ENCODE peak calls at places on chromosomes 7 and 10, in ten cellular contexts. M is GM12865, R is T follicular helper cell, S is memory B cell, Q is skeletal muscle cell, K is HFFc6, D is aorta, Y is SW480, T is neuronal stem cell, P is GOT3. X is an unnamed sample.

GRCh38 chr7:99741438-99741795 is 6.4 kb upstream of the CYP3A7 start:
- DNase-seq in M (no peak), R (no peak), S (no peak), Q (no peak), K (no peak), D (no peak), Y (no peak), T (no peak), P (no peak), X (no peak)

GRCh38 chr10:23999445-23999844 is 209.5 kb upstream of the KIAA1217 start:
- DNase-seq in M (no peak), R (no peak), S (no peak), Q (no peak), K (no peak), D (no peak), Y (no peak), T (no peak), P (no peak), X (no peak)

GRCh38 chr10:90321132-90321816 is 536.6 kb downstream of the HTR7 start:
- DNase-seq in M (no peak), R (no peak), S (no peak), Q (no peak), K (peak), D (no peak), Y (no peak), T (no peak), P (no peak), X (no peak)

GRCh38 chr7:4129481-4130122 is 552.5 kb upstream of the FOXK1 start:
- DNase-seq in M (no peak), R (no peak), S (no peak), Q (no peak), K (no peak), D (peak), Y (peak), T (no peak), P (no peak), X (peak)

GRCh38 chr7:115851291-115851690 is 179.3 kb downstream of the TFEC start:
- DNase-seq in M (peak), R (no peak), S (peak), Q (peak), K (peak), D (no peak), Y (peak), T (peak), P (no peak), X (no peak)

GRCh38 chr10:130179640-130180039 is 43.4 kb downstream of the GLRX3 start:
- DNase-seq in M (peak), R (no peak), S (no peak), Q (peak), K (peak), D (no peak), Y (peak), T (peak), P (no peak), X (no peak)

GRCh38 chr7:3710531-3710930 is 409.5 kb downstream of the SDK1 start:
- DNase-seq in M (no peak), R (no peak), S (no peak), Q (no peak), K (no peak), D (no peak), Y (no peak), T (no peak), P (no peak), X (no peak)

GRCh38 chr7:110317699-110318265 is 773.1 kb upstream of the LRRN3 start:
- DNase-seq in M (no peak), R (no peak), S (no peak), Q (no peak), K (peak), D (no peak), Y (peak), T (no peak), P (no peak), X (no peak)

GRCh38 chr10:3395487-3395886 is 222.9 kb upstream of the PITRM1 start:
- DNase-seq in M (peak), R (no peak), S (no peak), Q (no peak), K (no peak), D (no peak), Y (no peak), T (no peak), P (no peak), X (no peak)

GRCh38 chr10:99593312-99593711 is 26.9 kb downstream of the SLC25A28 start:
- DNase-seq in M (no peak), R (no peak), S (no peak), Q (no peak), K (no peak), D (no peak), Y (peak), T (no peak), P (no peak), X (no peak)

GRCh38 chr7:154680894-154681659 is 321.8 kb downstream of the PAXIP1 start:
- DNase-seq in M (no peak), R (no peak), S (no peak), Q (no peak), K (no peak), D (no peak), Y (no peak), T (no peak), P (no peak), X (no peak)

GRCh38 chr7:157565201-157565626 is 228.4 kb downstream of the DNAJB6 start:
- DNase-seq in M (no peak), R (no peak), S (no peak), Q (no peak), K (no peak), D (peak), Y (peak), T (no peak), P (no peak), X (no peak)

GRCh38 chr7:83410989-83411591 is 237.8 kb downstream of the SEMA3E start:
- DNase-seq in M (peak), R (no peak), S (no peak), Q (no peak), K (peak), D (no peak), Y (peak), T (peak), P (no peak), X (no peak)

GRCh38 chr7:40604601-40605438 is 470.0 kb downstream of the SUGCT start:
- DNase-seq in M (peak), R (no peak), S (no peak), Q (peak), K (no peak), D (peak), Y (no peak), T (peak), P (peak), X (peak)

GRCh38 chr7:156532016-156532602 is 108.5 kb upstream of the RNF32 start:
- DNase-seq in M (no peak), R (no peak), S (no peak), Q (no peak), K (no peak), D (no peak), Y (no peak), T (no peak), P (no peak), X (no peak)

GRCh38 chr10:36412942-36413341 is 712.5 kb upstream of the ANKRD30A start:
- DNase-seq in M (no peak), R (no peak), S (no peak), Q (no peak), K (no peak), D (no peak), Y (no peak), T (no peak), P (no peak), X (no peak)

GRCh38 chr10:75108684-75109458 is 2.6 kb upstream of the SAMD8 start:
- DNase-seq in M (peak), R (no peak), S (no peak), Q (peak), K (no peak), D (no peak), Y (peak), T (peak), P (no peak), X (no peak)

GRCh38 chr7:138546829-138547228 is 86.8 kb downstream of the TRIM24 start:
- DNase-seq in M (no peak), R (no peak), S (no peak), Q (no peak), K (no peak), D (no peak), Y (no peak), T (no peak), P (no peak), X (no peak)

GRCh38 chr10:98357208-98357836 is 57.7 kb downstream of the PYROXD2 start:
- DNase-seq in M (no peak), R (no peak), S (no peak), Q (peak), K (no peak), D (no peak), Y (no peak), T (no peak), P (no peak), X (no peak)

GRCh38 chr10:66604195-66604594 is 321.6 kb upstream of the LRRTM3 start:
- DNase-seq in M (no peak), R (no peak), S (no peak), Q (no peak), K (no peak), D (no peak), Y (no peak), T (no peak), P (no peak), X (peak)

GRCh38 chr10:15347205-15347604 is 23.9 kb downstream of the FAM171A1 start:
- DNase-seq in M (no peak), R (no peak), S (no peak), Q (no peak), K (no peak), D (no peak), Y (no peak), T (no peak), P (no peak), X (no peak)

GRCh38 chr7:5454485-5454884 is 30.9 kb upstream of the TNRC18 start:
- DNase-seq in M (no peak), R (no peak), S (no peak), Q (no peak), K (no peak), D (no peak), Y (no peak), T (no peak), P (no peak), X (no peak)

GRCh38 chr10:79072041-79072441 is 3.3 kb downstream of the ZMIZ1 start:
- DNase-seq in M (no peak), R (no peak), S (no peak), Q (no peak), K (no peak), D (no peak), Y (no peak), T (no peak), P (no peak), X (no peak)

GRCh38 chr10:123069271-123069670 is 60.5 kb downstream of the ACADSB start:
- DNase-seq in M (no peak), R (no peak), S (no peak), Q (no peak), K (no peak), D (no peak), Y (no peak), T (peak), P (no peak), X (no peak)

GRCh38 chr10:15863733-15864132 is 3.4 kb upstream of the MINDY3 start:
- DNase-seq in M (no peak), R (no peak), S (no peak), Q (no peak), K (no peak), D (no peak), Y (no peak), T (no peak), P (no peak), X (no peak)

GRCh38 chr7:130365511-130366441 is 14.5 kb upstream of the CPA1 start:
- DNase-seq in M (peak), R (no peak), S (no peak), Q (peak), K (peak), D (no peak), Y (peak), T (no peak), P (peak), X (no peak)